ENCODE peak calls at places on chromosomes 1 and 21, in four cellular contexts. T is mucosa of gallbladder; M is activated CD8-positive, alpha-beta memory T cell treated with anti-CD3 and anti-CD28 coated beads, Interleukin-2, amount 50 U/mL, for 4 hours; S is ovary. O is an unnamed sample.

GRCh38 chr1:6688001-6688400 is 13.6 kb downstream of the DNAJC11 start:
- DNase-seq in T (no peak), M (no peak), S (no peak), O (no peak)

GRCh38 chr1:42148166-42148565 is 5.0 kb upstream of the GUCA2B start:
- DNase-seq in T (no peak), M (no peak), S (no peak), O (no peak)

GRCh38 chr1:26218906-26219494 is 15.0 kb upstream of the CEP85 start:
- DNase-seq in T (peak; percentile 50), M (no peak), S (no peak), O (no peak)

GRCh38 chr1:81596341-81596740 is 204.4 kb upstream of the ADGRL2 start:
- DNase-seq in T (no peak), M (no peak), S (no peak), O (no peak)

GRCh38 chr1:11045428-11046269 is 1.4 kb downstream of the MASP2 start:
- DNase-seq in T (no peak), M (no peak), S (no peak), O (no peak)

GRCh38 chr1:10705953-10706352 is 90.5 kb downstream of the CASZ1 start:
- DNase-seq in T (no peak), M (no peak), S (no peak), O (no peak)

GRCh38 chr1:53176452-53177344 is 19.9 kb upstream of the CPT2 start:
- DNase-seq in T (peak; percentile 57), M (no peak), S (peak; percentile 44), O (no peak)

GRCh38 chr1:162218975-162219374 is 149.5 kb downstream of the NOS1AP start:
- DNase-seq in T (no peak), M (no peak), S (no peak), O (no peak)

GRCh38 chr1:169511339-169512028 is 25.7 kb upstream of the SLC19A2 start:
- DNase-seq in T (no peak), M (no peak), S (peak; percentile 38), O (no peak)

GRCh38 chr1:112957133-112957812 is 1.3 kb upstream of the SLC16A1 start:
- DNase-seq in T (no peak), M (peak; percentile 23), S (peak; percentile 34), O (peak; percentile 73)

GRCh38 chr1:94851571-94851970 is 31.4 kb downstream of the SLC44A3 start:
- DNase-seq in T (no peak), M (no peak), S (no peak), O (no peak)

GRCh38 chr21:45853703-45854342 is 127.7 kb upstream of the COL6A1 start:
- DNase-seq in T (no peak), M (no peak), S (no peak), O (no peak)

GRCh38 chr1:95117207-95118018 is at the start of gene TLCD4:
- DNase-seq in T (peak; percentile 28), M (peak; percentile 52), S (peak; percentile 35), O (no peak)

GRCh38 chr1:218467101-218467728 is 122.1 kb downstream of the TGFB2 start:
- DNase-seq in T (no peak), M (no peak), S (no peak), O (no peak)